ENCODE peak calls at places on chromosomes 16 and 17, in five cellular contexts. H is GM18507; Z is ovary; X is A549; C is stimulated activated CD4-positive, alpha-beta T cell treated with anti-CD3 and anti-CD28 coated beads, Interleukin-15, amount 100 ng/mL, for 1 hour. D is an unnamed sample.

GRCh38 chr17:64083571-64084085 is 46.3 kb downstream of the ERN1 start:
- DNase-seq in H (no peak), Z (no peak), X (no peak), C (no peak), D (no peak)

GRCh38 chr17:43216369-43216761 is 4.7 kb downstream of the TMEM106A start:
- DNase-seq in H (no peak), Z (no peak), X (no peak), C (no peak), D (no peak)

GRCh38 chr17:14460502-14460901 is 159.6 kb downstream of the HS3ST3B1 start:
- DNase-seq in X (no peak), Z (no peak), C (no peak), H (no peak), D (no peak)

GRCh38 chr16:56985288-56985961 is 3.9 kb upstream of the NLRC5 start:
- DNase-seq in Z (no peak), H (no peak), C (no peak), X (peak; percentile 75), D (no peak)

GRCh38 chr16:13098536-13098935 is 197.1 kb downstream of the SHISA9 start:
- DNase-seq in X (no peak), C (no peak), H (no peak), Z (no peak), D (no peak)

GRCh38 chr17:61729690-61730268 is 133.5 kb downstream of the BRIP1 start:
- DNase-seq in H (no peak), Z (no peak), X (no peak), C (no peak), D (no peak)

GRCh38 chr17:31390748-31391495 is 553 bp upstream of the RAB11FIP4 start:
- DNase-seq in X (no peak), H (no peak), C (no peak), Z (peak; percentile 23), D (no peak)

GRCh38 chr17:8163978-8164814 is 1.4 kb upstream of the VAMP2 start:
- DNase-seq in Z (peak; percentile 78), X (peak; percentile 76), C (no peak), H (no peak), D (no peak)

GRCh38 chr17:77451271-77451893 is 310.6 kb downstream of the SEC14L1 start:
- DNase-seq in C (no peak), H (no peak), X (no peak), Z (peak; percentile 83), D (no peak)

GRCh38 chr16:2046125-2046888 is 1.3 kb downstream of the NTHL1 start:
- DNase-seq in Z (no peak), C (no peak), H (no peak), X (no peak), D (no peak)

GRCh38 chr16:29812754-29813643 is 1.0 kb downstream of the PRRT2 start:
- DNase-seq in C (no peak), Z (peak; percentile 50), X (no peak), H (no peak), D (no peak)

GRCh38 chr17:43645765-43646481 is 15.8 kb downstream of the MEOX1 start:
- DNase-seq in Z (peak; percentile 87), C (no peak), X (no peak), H (no peak), D (no peak)

GRCh38 chr16:89476811-89477261 is 13.5 kb downstream of the ANKRD11 start:
- DNase-seq in H (no peak), Z (no peak), C (no peak), X (no peak), D (no peak)

GRCh38 chr17:41048441-41048840 is 1.3 kb upstream of the KRTAP2-1 start:
- DNase-seq in H (no peak), C (no peak), Z (no peak), X (no peak), D (no peak)

GRCh38 chr17:7835818-7836595 is 2.0 kb downstream of the KDM6B start:
- DNase-seq in X (peak; percentile 74), H (no peak), C (peak; percentile 27), Z (peak; percentile 92), D (no peak)

GRCh38 chr16:1152651-1153259 is at the start of gene CACNA1H:
- DNase-seq in H (no peak), Z (peak; percentile 90), C (peak; percentile 43), X (no peak), D (peak; percentile 57)

GRCh38 chr16:1036121-1036520 is 36.4 kb upstream of the SSTR5 start:
- DNase-seq in Z (no peak), H (no peak), X (no peak), C (no peak), D (no peak)

GRCh38 chr17:71649986-71650385 is 470.8 kb upstream of the SOX9 start:
- DNase-seq in C (no peak), Z (no peak), X (no peak), H (no peak), D (no peak)

GRCh38 chr16:77585852-77586251 is 136.5 kb upstream of the NUDT7 start:
- DNase-seq in H (no peak), Z (no peak), C (no peak), X (peak; percentile 57), D (no peak)

GRCh38 chr16:4213721-4214120 is 28.2 kb downstream of the SRL start:
- DNase-seq in C (no peak), X (no peak), Z (no peak), H (no peak), D (no peak)

GRCh38 chr16:9518054-9518453 is 426.6 kb downstream of the HAPSTR1 start:
- DNase-seq in H (no peak), Z (no peak), C (no peak), X (no peak), D (no peak)

GRCh38 chr16:50981951-50982350 is 169.1 kb downstream of the SALL1 start:
- DNase-seq in X (no peak), Z (no peak), C (no peak), H (no peak), D (no peak)

GRCh38 chr16:75251280-75252048 is at the start of gene BCAR1:
- DNase-seq in C (no peak), H (peak; percentile 81), Z (peak; percentile 89), X (peak; percentile 85), D (peak; percentile 97)

GRCh38 chr16:12546918-12547607 is 256.6 kb downstream of the CPPED1 start:
- DNase-seq in X (no peak), H (peak; percentile 48), C (no peak), Z (no peak), D (no peak)

D was measured in T47D.